ENCODE peak calls at places on chromosomes 12 and 14, in nine cellular contexts. E is psoas muscle; P is adrenal gland; I is substantia nigra; T is NCI-H1092 treated with DMSO at 0.1 percent for 48 hours; V is CD8-positive, alpha-beta memory T cell; L is HCT116; H is foreskin fibroblast; Z is mucosa of gallbladder. R is an unnamed sample.

GRCh38 chr12:112599871-112600270 is 181.1 kb downstream of the PTPN11 start:
- DNase-seq in E (no peak), V (no peak), Z (no peak), L (no peak), H (peak; percentile 21), P (no peak), T (no peak), I (no peak), R (no peak)

GRCh38 chr12:88111074-88111652 is 30.7 kb downstream of the CEP290 start:
- DNase-seq in H (peak; percentile 50), P (no peak), T (peak; percentile 17), I (no peak), Z (no peak), E (no peak), V (peak; percentile 0), L (peak; percentile 38), R (peak; percentile 73)

GRCh38 chr14:104732931-104733681 is 9.1 kb downstream of the ADSS1 start:
- DNase-seq in L (no peak), I (no peak), T (no peak), H (no peak), V (no peak), E (peak; percentile 61), P (no peak), Z (peak; percentile 47), R (no peak)

GRCh38 chr12:43444940-43445564 is 107.0 kb downstream of the ADAMTS20 start:
- DNase-seq in L (peak; percentile 73), I (peak; percentile 19), T (no peak), E (no peak), Z (peak; percentile 38), H (peak; percentile 77), V (peak; percentile 1), P (peak; percentile 60), R (peak; percentile 63)

GRCh38 chr12:106332536-106332935 is 25.0 kb upstream of the POLR3B start:
- DNase-seq in H (no peak), P (no peak), E (no peak), Z (no peak), T (no peak), V (no peak), L (no peak), I (no peak), R (no peak)

GRCh38 chr12:28604240-28604639 is 414.0 kb downstream of the CCDC91 start:
- DNase-seq in H (no peak), E (no peak), I (no peak), P (no peak), V (no peak), T (no peak), Z (no peak), L (no peak), R (no peak)

GRCh38 chr12:116863275-116863767 is 17.9 kb downstream of the HRK start:
- DNase-seq in E (no peak), I (no peak), V (no peak), T (no peak), L (peak; percentile 54), Z (no peak), P (no peak), H (peak; percentile 65), R (no peak)

GRCh38 chr14:29926228-29926627 is 1.4 kb downstream of the PRKD1 start:
- DNase-seq in E (no peak), T (no peak), I (peak; percentile 3), L (no peak), H (no peak), V (no peak), P (no peak), Z (no peak), R (no peak)

GRCh38 chr12:14948672-14949071 is 10.3 kb upstream of the ERP27 start:
- DNase-seq in T (no peak), H (peak; percentile 69), V (peak; percentile 81), P (no peak), I (no peak), L (no peak), E (no peak), Z (peak; percentile 37), R (no peak)

GRCh38 chr14:75911883-75912282 is 69.9 kb downstream of the TGFB3 start:
- DNase-seq in Z (peak; percentile 38), T (no peak), I (peak; percentile 75), V (no peak), H (no peak), E (no peak), L (no peak), P (no peak), R (no peak)

GRCh38 chr12:58896278-58896677 is 24.0 kb downstream of the LRIG3 start:
- DNase-seq in T (no peak), I (no peak), H (no peak), E (no peak), P (no peak), V (no peak), L (no peak), Z (no peak), R (no peak)

GRCh38 chr14:50399251-50400032 is 2.8 kb upstream of the CDKL1 start:
- DNase-seq in E (no peak), Z (no peak), T (no peak), L (peak; percentile 4), I (no peak), P (no peak), V (no peak), H (peak; percentile 58), R (peak; percentile 16)

GRCh38 chr12:89775336-89776005 is 66.8 kb upstream of the ATP2B1 start:
- DNase-seq in P (no peak), V (no peak), I (no peak), L (no peak), E (no peak), T (no peak), H (peak; percentile 37), Z (no peak), R (no peak)

GRCh38 chr14:69687963-69688649 is 76.7 kb downstream of the SUSD6 start:
- DNase-seq in I (peak; percentile 76), P (no peak), L (no peak), E (no peak), H (no peak), V (no peak), Z (no peak), T (peak; percentile 29), R (no peak)

GRCh38 chr14:55271572-55272414 is 572 bp downstream of the FBXO34 start:
- DNase-seq in I (peak; percentile 54), L (peak; percentile 67), P (peak; percentile 77), V (peak; percentile 55), E (peak; percentile 82), Z (peak; percentile 66), T (peak; percentile 57), H (peak; percentile 85), R (peak; percentile 53)

GRCh38 chr14:101241807-101242278 is 319.5 kb upstream of the DIO3 start:
- DNase-seq in Z (no peak), I (no peak), H (no peak), P (no peak), V (no peak), E (peak; percentile 24), T (no peak), L (no peak), R (no peak)

GRCh38 chr14:59133202-59133601 is 55.3 kb upstream of the DAAM1 start:
- DNase-seq in Z (no peak), H (peak; percentile 16), I (no peak), P (no peak), T (no peak), V (no peak), E (no peak), L (no peak), R (no peak)

GRCh38 chr12:52230364-52231281 is 2.4 kb upstream of the KRT7 start:
- DNase-seq in Z (no peak), E (peak; percentile 23), T (no peak), I (no peak), P (no peak), H (peak; percentile 87), V (no peak), L (no peak), R (no peak)

GRCh38 chr12:15152864-15153263 is 68.4 kb downstream of the RERG start:
- DNase-seq in P (no peak), H (peak; percentile 54), I (no peak), Z (no peak), V (no peak), E (no peak), T (no peak), L (no peak), R (no peak)

GRCh38 chr14:61376314-61376713 is 54.9 kb downstream of the PRKCH start:
- DNase-seq in E (no peak), V (no peak), P (no peak), L (no peak), I (no peak), H (no peak), Z (no peak), T (no peak), R (no peak)

GRCh38 chr14:55277972-55278740 is 6.9 kb downstream of the FBXO34 start:
- DNase-seq in T (no peak), P (no peak), E (no peak), H (no peak), Z (no peak), L (no peak), V (peak; percentile 0), I (no peak), R (no peak)

GRCh38 chr12:7483343-7483742 is 20.2 kb downstream of the CD163 start:
- DNase-seq in I (no peak), L (no peak), Z (no peak), P (no peak), H (no peak), V (no peak), T (no peak), E (no peak), R (no peak)

GRCh38 chr12:122471324-122472226 is 29.2 kb downstream of the ZCCHC8 start:
- DNase-seq in L (peak; percentile 42), H (peak; percentile 82), V (peak; percentile 47), P (no peak), E (no peak), I (no peak), T (peak; percentile 22), Z (no peak), R (peak; percentile 56)